ENCODE peak calls at places on chromosomes 12 and 14, in five cellular contexts. O is NCI-H1105 treated with DMSO at 0.1 percent for 48 hours; K is cardiac muscle cell; X is stimulated activated CD4-positive, alpha-beta T cell treated with anti-CD3 and anti-CD28 coated beads, Interleukin-2, amount 100 ng/mL, for 24 hours; Z is GM20000. E is an unnamed sample.
A peak's percentile ranks its signal among the peaks of the same experiment; 100 is the strongest.

GRCh38 chr14:34693228-34693939 is 21.0 kb downstream of the CFL2 start:
- DNase-seq in K (no peak), Z (no peak), X (peak; percentile 21), O (no peak), E (no peak)

GRCh38 chr14:74756326-74756725 is 6.8 kb upstream of the YLPM1 start:
- DNase-seq in O (no peak), K (peak; percentile 34), X (no peak), Z (no peak), E (no peak)

GRCh38 chr12:49131973-49132461 is 822 bp upstream of the TUBA1B start:
- DNase-seq in Z (peak; percentile 17), K (no peak), X (no peak), O (peak; percentile 55), E (no peak)

GRCh38 chr14:90518941-90519256 is 122.1 kb downstream of the CALM1 start:
- DNase-seq in O (no peak), K (no peak), Z (peak; percentile 71), X (peak; percentile 62), E (peak; percentile 10)

GRCh38 chr14:90517431-90517841 is 120.6 kb downstream of the CALM1 start:
- DNase-seq in K (no peak), O (peak; percentile 35), X (no peak), Z (no peak), E (no peak)

GRCh38 chr14:70622111-70622712 is 19.5 kb upstream of the TTC9 start:
- DNase-seq in Z (peak; percentile 57), K (peak; percentile 74), O (peak; percentile 61), X (peak; percentile 45), E (peak; percentile 32)

GRCh38 chr14:23171251-23171975 is 12.0 kb downstream of the SLC7A8 start:
- DNase-seq in K (no peak), X (no peak), Z (no peak), O (no peak), E (no peak)

GRCh38 chr12:92070864-92071445 is 74.7 kb downstream of the BTG1 start:
- DNase-seq in O (no peak), X (no peak), Z (no peak), K (no peak), E (no peak)